ENCODE peak calls at places on chromosome 20, in nine cellular contexts. One of them, this sample, is unnamed.

GRCh38 chr20:40251284-40251932 is 437.6 kb downstream of the MAFB start:
- DNase-seq in neural crest cell: no peak
- DNase-seq in psoas muscle: no peak
- DNase-seq in NCI-H774: no peak
- DNase-seq in activated CD4-positive, alpha-beta T cell treated with anti-CD3 and anti-CD28 coated beads for 24 hours: no peak
- DNase-seq in posterior vena cava: no peak
- DNase-seq in astrocyte: no peak
- DNase-seq in ELR: peak; percentile 42
- DNase-seq in HS-5: no peak
- DNase-seq in this sample: no peak

GRCh38 chr20:20734475-20734948 is 22.1 kb upstream of the RALGAPA2 start:
- DNase-seq in HS-5: no peak
- DNase-seq in activated CD4-positive, alpha-beta T cell treated with anti-CD3 and anti-CD28 coated beads for 24 hours: no peak
- DNase-seq in ELR: no peak
- DNase-seq in posterior vena cava: no peak
- DNase-seq in psoas muscle: no peak
- DNase-seq in NCI-H774: no peak
- DNase-seq in astrocyte: no peak
- DNase-seq in neural crest cell: no peak
- DNase-seq in this sample: no peak

GRCh38 chr20:46122071-46122470 is 4.0 kb downstream of the CD40 start:
- DNase-seq in activated CD4-positive, alpha-beta T cell treated with anti-CD3 and anti-CD28 coated beads for 24 hours: no peak
- DNase-seq in NCI-H774: no peak
- DNase-seq in posterior vena cava: peak; percentile 43
- DNase-seq in astrocyte: peak; percentile 77
- DNase-seq in neural crest cell: no peak
- DNase-seq in ELR: peak; percentile 79
- DNase-seq in psoas muscle: no peak
- DNase-seq in HS-5: no peak
- DNase-seq in this sample: no peak

GRCh38 chr20:10231290-10231689 is 12.7 kb downstream of the SNAP25 start:
- DNase-seq in neural crest cell: no peak
- DNase-seq in posterior vena cava: no peak
- DNase-seq in astrocyte: no peak
- DNase-seq in activated CD4-positive, alpha-beta T cell treated with anti-CD3 and anti-CD28 coated beads for 24 hours: no peak
- DNase-seq in psoas muscle: no peak
- DNase-seq in ELR: no peak
- DNase-seq in HS-5: no peak
- DNase-seq in NCI-H774: no peak
- DNase-seq in this sample: no peak

GRCh38 chr20:50313223-50313820 is 122.7 kb downstream of the CEBPB start:
- DNase-seq in activated CD4-positive, alpha-beta T cell treated with anti-CD3 and anti-CD28 coated beads for 24 hours: no peak
- DNase-seq in posterior vena cava: peak; percentile 72
- DNase-seq in psoas muscle: no peak
- DNase-seq in astrocyte: no peak
- DNase-seq in ELR: peak; percentile 59
- DNase-seq in NCI-H774: no peak
- DNase-seq in neural crest cell: no peak
- DNase-seq in HS-5: no peak
- DNase-seq in this sample: no peak

GRCh38 chr20:57698867-57699275 is 10.9 kb downstream of the PMEPA1 start:
- DNase-seq in neural crest cell: no peak
- DNase-seq in NCI-H774: no peak
- DNase-seq in HS-5: no peak
- DNase-seq in ELR: peak; percentile 40
- DNase-seq in activated CD4-positive, alpha-beta T cell treated with anti-CD3 and anti-CD28 coated beads for 24 hours: no peak
- DNase-seq in astrocyte: peak; percentile 67
- DNase-seq in posterior vena cava: no peak
- DNase-seq in psoas muscle: no peak
- DNase-seq in this sample: no peak

GRCh38 chr20:11692567-11692966 is 225.1 kb upstream of the BTBD3 start:
- DNase-seq in neural crest cell: no peak
- DNase-seq in activated CD4-positive, alpha-beta T cell treated with anti-CD3 and anti-CD28 coated beads for 24 hours: no peak
- DNase-seq in ELR: no peak
- DNase-seq in NCI-H774: no peak
- DNase-seq in HS-5: no peak
- DNase-seq in posterior vena cava: no peak
- DNase-seq in astrocyte: no peak
- DNase-seq in psoas muscle: no peak
- DNase-seq in this sample: no peak

GRCh38 chr20:8914421-8914820 is 154.5 kb upstream of the PLCB4 start:
- DNase-seq in ELR: no peak
- DNase-seq in posterior vena cava: no peak
- DNase-seq in HS-5: no peak
- DNase-seq in NCI-H774: no peak
- DNase-seq in psoas muscle: no peak
- DNase-seq in astrocyte: no peak
- DNase-seq in activated CD4-positive, alpha-beta T cell treated with anti-CD3 and anti-CD28 coated beads for 24 hours: no peak
- DNase-seq in neural crest cell: no peak
- DNase-seq in this sample: no peak

GRCh38 chr20:53934421-53935352 is 135.7 kb downstream of the BCAS1 start:
- DNase-seq in posterior vena cava: no peak
- DNase-seq in psoas muscle: no peak
- DNase-seq in HS-5: peak; percentile 99
- DNase-seq in astrocyte: peak; percentile 87
- DNase-seq in NCI-H774: no peak
- DNase-seq in neural crest cell: no peak
- DNase-seq in activated CD4-positive, alpha-beta T cell treated with anti-CD3 and anti-CD28 coated beads for 24 hours: no peak
- DNase-seq in ELR: peak; percentile 95
- DNase-seq in this sample: no peak

GRCh38 chr20:34715384-34715783 is 11.2 kb downstream of the TP53INP2 start:
- DNase-seq in ELR: peak; percentile 67
- DNase-seq in astrocyte: no peak
- DNase-seq in activated CD4-positive, alpha-beta T cell treated with anti-CD3 and anti-CD28 coated beads for 24 hours: no peak
- DNase-seq in psoas muscle: no peak
- DNase-seq in neural crest cell: no peak
- DNase-seq in HS-5: no peak
- DNase-seq in NCI-H774: no peak
- DNase-seq in posterior vena cava: no peak
- DNase-seq in this sample: no peak

GRCh38 chr20:25552977-25553376 is 32.4 kb downstream of the NINL start:
- DNase-seq in neural crest cell: no peak
- DNase-seq in activated CD4-positive, alpha-beta T cell treated with anti-CD3 and anti-CD28 coated beads for 24 hours: no peak
- DNase-seq in astrocyte: no peak
- DNase-seq in HS-5: no peak
- DNase-seq in posterior vena cava: no peak
- DNase-seq in NCI-H774: no peak
- DNase-seq in ELR: no peak
- DNase-seq in psoas muscle: no peak
- DNase-seq in this sample: no peak

GRCh38 chr20:45781391-45781931 is 10.2 kb downstream of the WFDC3 start:
- DNase-seq in NCI-H774: no peak
- DNase-seq in activated CD4-positive, alpha-beta T cell treated with anti-CD3 and anti-CD28 coated beads for 24 hours: no peak
- DNase-seq in ELR: peak; percentile 99
- DNase-seq in psoas muscle: no peak
- DNase-seq in neural crest cell: no peak
- DNase-seq in HS-5: peak; percentile 100
- DNase-seq in astrocyte: peak; percentile 95
- DNase-seq in posterior vena cava: peak; percentile 81
- DNase-seq in this sample: peak; percentile 34

This sample was measured in tibial artery.